ENCODE peak calls at places on chromosome 19, in eight cellular contexts. C, J, D, G, U, Q, Z and Y are unnamed samples.

GRCh38 chr19:41893899-41894298 is 10.9 kb downstream of the ARHGEF1 start:
- DNase-seq in U (no peak), Z (no peak), Q (no peak), G (no peak), J (no peak), D (no peak), C (no peak), Y (no peak)

GRCh38 chr19:2952953-2953481 is 8.2 kb upstream of the ZNF77 start:
- DNase-seq in U (no peak), Z (peak), D (peak), J (no peak), C (no peak), G (no peak), Q (peak), Y (peak)

GRCh38 chr19:418761-419632 is 10.1 kb upstream of the C2CD4C start:
- DNase-seq in Z (peak), J (no peak), Q (no peak), U (no peak), C (no peak), D (no peak), G (no peak), Y (no peak)

GRCh38 chr19:13795595-13796300 is 505 bp downstream of the ZSWIM4 start:
- DNase-seq in D (peak), Z (peak), C (peak), Q (peak), U (no peak), G (peak), J (no peak), Y (peak)

GRCh38 chr19:9806781-9807180 is 12.1 kb downstream of the FBXL12 start:
- DNase-seq in G (no peak), Z (no peak), C (no peak), U (no peak), D (no peak), J (no peak), Q (no peak), Y (no peak)

GRCh38 chr19:40217027-40217810 is 965 bp downstream of the TTC9B start:
- DNase-seq in D (no peak), G (no peak), J (no peak), C (peak), U (no peak), Q (no peak), Z (peak), Y (peak)

GRCh38 chr19:30406220-30406944 is 34.2 kb downstream of the ZNF536 start:
- DNase-seq in J (no peak), D (peak), Z (no peak), C (peak), Q (peak), G (no peak), U (no peak), Y (peak)

GRCh38 chr19:19040417-19040816 is 7.0 kb downstream of the ARMC6 start:
- DNase-seq in D (peak), Z (peak), J (no peak), G (peak), Q (peak), C (no peak), U (no peak), Y (peak)

GRCh38 chr19:16456652-16457194 is 15.0 kb downstream of the EPS15L1 start:
- DNase-seq in Z (no peak), C (no peak), J (no peak), Q (no peak), G (no peak), U (no peak), D (no peak), Y (no peak)

GRCh38 chr19:13181747-13182388 is 31.7 kb downstream of the IER2 start:
- DNase-seq in C (no peak), G (peak), U (no peak), J (no peak), Z (peak), Q (peak), D (peak), Y (peak)

GRCh38 chr19:406121-406711 is 2.7 kb downstream of the C2CD4C start:
- DNase-seq in Z (peak), G (peak), D (no peak), J (no peak), U (no peak), Q (no peak), C (no peak), Y (no peak)

GRCh38 chr19:10431943-10432735 is 11.8 kb downstream of the PDE4A start:
- DNase-seq in Z (peak), U (peak), G (peak), Q (peak), D (peak), J (no peak), C (peak), Y (peak)

GRCh38 chr19:35848919-35849505 is 3.3 kb downstream of the NPHS1 start:
- DNase-seq in Q (no peak), U (no peak), J (no peak), C (no peak), Z (no peak), D (no peak), G (no peak), Y (no peak)

GRCh38 chr19:6066661-6067646 is 43.3 kb downstream of the RFX2 start:
- DNase-seq in C (no peak), Z (peak), D (peak), G (peak), U (peak), J (no peak), Q (peak), Y (peak)